ENCODE peak calls at places on chromosomes 13 and 19, in six cellular contexts. One of them, this sample, is unnamed.

GRCh38 chr19:41218615-41219507 is at the start of gene AXL:
- DNase-seq in Right ventricle myocardium superior: peak; percentile 89
- DNase-seq in NCI-H1092: no peak
- DNase-seq in HL-60: no peak
- DNase-seq in astrocyte of the spinal cord: peak; percentile 76
- DNase-seq in thoracic aorta: peak; percentile 75
- DNase-seq in this sample: no peak

GRCh38 chr13:60164490-60164889 is 762 bp upstream of the DIAPH3 start:
- DNase-seq in Right ventricle myocardium superior: no peak
- DNase-seq in NCI-H1092: no peak
- DNase-seq in HL-60: no peak
- DNase-seq in astrocyte of the spinal cord: no peak
- DNase-seq in thoracic aorta: no peak
- DNase-seq in this sample: no peak

GRCh38 chr13:40389081-40389641 is 277.3 kb downstream of the FOXO1 start:
- DNase-seq in Right ventricle myocardium superior: no peak
- DNase-seq in NCI-H1092: no peak
- DNase-seq in HL-60: no peak
- DNase-seq in astrocyte of the spinal cord: peak; percentile 3
- DNase-seq in thoracic aorta: no peak
- DNase-seq in this sample: no peak

GRCh38 chr19:54017266-54017665 is 25.8 kb downstream of the CACNG6 start:
- DNase-seq in Right ventricle myocardium superior: no peak
- DNase-seq in NCI-H1092: no peak
- DNase-seq in HL-60: no peak
- DNase-seq in astrocyte of the spinal cord: no peak
- DNase-seq in thoracic aorta: no peak
- DNase-seq in this sample: no peak

GRCh38 chr19:16702123-16702522 is 17.5 kb upstream of the NWD1 start:
- DNase-seq in Right ventricle myocardium superior: peak; percentile 54
- DNase-seq in NCI-H1092: no peak
- DNase-seq in HL-60: no peak
- DNase-seq in astrocyte of the spinal cord: no peak
- DNase-seq in thoracic aorta: no peak
- DNase-seq in this sample: no peak

GRCh38 chr13:99275093-99275469 is 16.9 kb upstream of the GPR18 start:
- DNase-seq in Right ventricle myocardium superior: no peak
- DNase-seq in NCI-H1092: no peak
- DNase-seq in HL-60: no peak
- DNase-seq in astrocyte of the spinal cord: peak; percentile 87
- DNase-seq in thoracic aorta: no peak
- DNase-seq in this sample: no peak

GRCh38 chr13:107450931-107451330 is 764.4 kb downstream of the LIG4 start:
- DNase-seq in Right ventricle myocardium superior: no peak
- DNase-seq in NCI-H1092: no peak
- DNase-seq in HL-60: no peak
- DNase-seq in astrocyte of the spinal cord: peak; percentile 99
- DNase-seq in thoracic aorta: peak; percentile 16
- DNase-seq in this sample: no peak

GRCh38 chr19:48928164-48929005 is 5.1 kb upstream of the DHDH start:
- DNase-seq in Right ventricle myocardium superior: no peak
- DNase-seq in NCI-H1092: no peak
- DNase-seq in HL-60: no peak
- DNase-seq in astrocyte of the spinal cord: no peak
- DNase-seq in thoracic aorta: no peak
- DNase-seq in this sample: no peak

GRCh38 chr13:78020861-78021260 is 102.2 kb upstream of the EDNRB start:
- DNase-seq in Right ventricle myocardium superior: no peak
- DNase-seq in NCI-H1092: no peak
- DNase-seq in HL-60: no peak
- DNase-seq in astrocyte of the spinal cord: no peak
- DNase-seq in thoracic aorta: no peak
- DNase-seq in this sample: no peak

GRCh38 chr19:45117167-45117594 is 24.2 kb downstream of the PPP1R37 start:
- DNase-seq in Right ventricle myocardium superior: no peak
- DNase-seq in NCI-H1092: no peak
- DNase-seq in HL-60: no peak
- DNase-seq in astrocyte of the spinal cord: no peak
- DNase-seq in thoracic aorta: no peak
- DNase-seq in this sample: no peak

GRCh38 chr13:24693862-24694471 is 13.8 kb downstream of the ATP12A start:
- DNase-seq in Right ventricle myocardium superior: no peak
- DNase-seq in NCI-H1092: peak; percentile 38
- DNase-seq in HL-60: peak; percentile 59
- DNase-seq in astrocyte of the spinal cord: peak; percentile 30
- DNase-seq in thoracic aorta: no peak
- DNase-seq in this sample: peak; percentile 29

GRCh38 chr19:40747536-40747935 is 2.7 kb downstream of the ACTMAP start:
- DNase-seq in Right ventricle myocardium superior: peak; percentile 24
- DNase-seq in NCI-H1092: no peak
- DNase-seq in HL-60: no peak
- DNase-seq in astrocyte of the spinal cord: no peak
- DNase-seq in thoracic aorta: no peak
- DNase-seq in this sample: no peak

GRCh38 chr19:52007436-52007804 is 591 bp downstream of the ZNF615 start:
- DNase-seq in Right ventricle myocardium superior: no peak
- DNase-seq in NCI-H1092: no peak
- DNase-seq in HL-60: no peak
- DNase-seq in astrocyte of the spinal cord: no peak
- DNase-seq in thoracic aorta: no peak
- DNase-seq in this sample: no peak

GRCh38 chr13:20053891-20054290 is 95.4 kb downstream of the ZMYM2 start:
- DNase-seq in Right ventricle myocardium superior: no peak
- DNase-seq in NCI-H1092: no peak
- DNase-seq in HL-60: no peak
- DNase-seq in astrocyte of the spinal cord: no peak
- DNase-seq in thoracic aorta: no peak
- DNase-seq in this sample: no peak

GRCh38 chr19:37905936-37906867 is at the start of gene WDR87:
- DNase-seq in Right ventricle myocardium superior: no peak
- DNase-seq in NCI-H1092: peak; percentile 61
- DNase-seq in HL-60: no peak
- DNase-seq in astrocyte of the spinal cord: peak; percentile 21
- DNase-seq in thoracic aorta: no peak
- DNase-seq in this sample: peak; percentile 62

GRCh38 chr19:3227054-3227626 is 2.7 kb downstream of the CELF5 start:
- DNase-seq in Right ventricle myocardium superior: no peak
- DNase-seq in NCI-H1092: no peak
- DNase-seq in HL-60: no peak
- DNase-seq in astrocyte of the spinal cord: no peak
- DNase-seq in thoracic aorta: no peak
- DNase-seq in this sample: no peak

GRCh38 chr13:21061077-21061945 is at the start of gene LATS2:
- DNase-seq in Right ventricle myocardium superior: peak; percentile 99
- DNase-seq in NCI-H1092: no peak
- DNase-seq in HL-60: peak; percentile 70
- DNase-seq in astrocyte of the spinal cord: peak; percentile 95
- DNase-seq in thoracic aorta: peak; percentile 86
- DNase-seq in this sample: no peak

GRCh38 chr13:40605573-40605972 is 60.9 kb downstream of the FOXO1 start:
- DNase-seq in Right ventricle myocardium superior: no peak
- DNase-seq in NCI-H1092: no peak
- DNase-seq in HL-60: no peak
- DNase-seq in astrocyte of the spinal cord: no peak
- DNase-seq in thoracic aorta: no peak
- DNase-seq in this sample: no peak

GRCh38 chr19:3154957-3155736 is 19.3 kb downstream of the GNA15 start:
- DNase-seq in Right ventricle myocardium superior: peak; percentile 74
- DNase-seq in NCI-H1092: no peak
- DNase-seq in HL-60: peak; percentile 85
- DNase-seq in astrocyte of the spinal cord: peak; percentile 96
- DNase-seq in thoracic aorta: peak; percentile 85
- DNase-seq in this sample: peak; percentile 30

GRCh38 chr19:4693471-4694121 is 23.5 kb upstream of the MYDGF start:
- DNase-seq in Right ventricle myocardium superior: no peak
- DNase-seq in NCI-H1092: no peak
- DNase-seq in HL-60: no peak
- DNase-seq in astrocyte of the spinal cord: no peak
- DNase-seq in thoracic aorta: no peak
- DNase-seq in this sample: no peak

GRCh38 chr19:34041922-34042521 is 130.3 kb upstream of the LSM14A start:
- DNase-seq in Right ventricle myocardium superior: peak; percentile 77
- DNase-seq in NCI-H1092: no peak
- DNase-seq in HL-60: peak; percentile 27
- DNase-seq in astrocyte of the spinal cord: peak; percentile 5
- DNase-seq in thoracic aorta: peak; percentile 9
- DNase-seq in this sample: peak; percentile 32

GRCh38 chr13:99323488-99323887 is 16.3 kb upstream of the GPR183 start:
- DNase-seq in Right ventricle myocardium superior: no peak
- DNase-seq in NCI-H1092: no peak
- DNase-seq in HL-60: no peak
- DNase-seq in astrocyte of the spinal cord: no peak
- DNase-seq in thoracic aorta: no peak
- DNase-seq in this sample: no peak

GRCh38 chr19:48568345-48568886 is 16.4 kb downstream of the SULT2B1 start:
- DNase-seq in Right ventricle myocardium superior: peak; percentile 93
- DNase-seq in NCI-H1092: no peak
- DNase-seq in HL-60: no peak
- DNase-seq in astrocyte of the spinal cord: peak; percentile 89
- DNase-seq in thoracic aorta: peak; percentile 80
- DNase-seq in this sample: peak; percentile 30

GRCh38 chr19:17703823-17704463 is 15.3 kb upstream of the MAP1S start:
- DNase-seq in Right ventricle myocardium superior: peak; percentile 79
- DNase-seq in NCI-H1092: peak; percentile 44
- DNase-seq in HL-60: no peak
- DNase-seq in astrocyte of the spinal cord: no peak
- DNase-seq in thoracic aorta: no peak
- DNase-seq in this sample: no peak

GRCh38 chr19:41457241-41457640 is 14.3 kb downstream of the ERICH4 start:
- DNase-seq in Right ventricle myocardium superior: no peak
- DNase-seq in NCI-H1092: no peak
- DNase-seq in HL-60: no peak
- DNase-seq in astrocyte of the spinal cord: no peak
- DNase-seq in thoracic aorta: no peak
- DNase-seq in this sample: no peak

GRCh38 chr13:44739120-44739519 is 163.0 kb upstream of the TSC22D1 start:
- DNase-seq in Right ventricle myocardium superior: no peak
- DNase-seq in NCI-H1092: no peak
- DNase-seq in HL-60: no peak
- DNase-seq in astrocyte of the spinal cord: no peak
- DNase-seq in thoracic aorta: no peak
- DNase-seq in this sample: no peak

GRCh38 chr13:20492641-20493040 is 33.0 kb downstream of the CRYL1 start:
- DNase-seq in Right ventricle myocardium superior: no peak
- DNase-seq in NCI-H1092: no peak
- DNase-seq in HL-60: no peak
- DNase-seq in astrocyte of the spinal cord: no peak
- DNase-seq in thoracic aorta: no peak
- DNase-seq in this sample: peak; percentile 13

GRCh38 chr19:4267101-4267900 is 11.8 kb upstream of the SHD start:
- DNase-seq in Right ventricle myocardium superior: peak; percentile 72
- DNase-seq in NCI-H1092: peak; percentile 29
- DNase-seq in HL-60: peak; percentile 61
- DNase-seq in astrocyte of the spinal cord: peak; percentile 29
- DNase-seq in thoracic aorta: no peak
- DNase-seq in this sample: peak; percentile 60

GRCh38 chr19:6736169-6736916 is 1.0 kb downstream of the GPR108 start:
- DNase-seq in Right ventricle myocardium superior: peak; percentile 85
- DNase-seq in NCI-H1092: peak; percentile 17
- DNase-seq in HL-60: peak; percentile 75
- DNase-seq in astrocyte of the spinal cord: peak; percentile 88
- DNase-seq in thoracic aorta: no peak
- DNase-seq in this sample: no peak

GRCh38 chr13:97434417-97435296 is 688 bp downstream of the RAP2A start:
- DNase-seq in Right ventricle myocardium superior: peak; percentile 62
- DNase-seq in NCI-H1092: no peak
- DNase-seq in HL-60: no peak
- DNase-seq in astrocyte of the spinal cord: peak; percentile 37
- DNase-seq in thoracic aorta: no peak
- DNase-seq in this sample: peak; percentile 46

GRCh38 chr13:33927315-33927714 is 109.4 kb downstream of the RFC3 start:
- DNase-seq in Right ventricle myocardium superior: no peak
- DNase-seq in NCI-H1092: no peak
- DNase-seq in HL-60: no peak
- DNase-seq in astrocyte of the spinal cord: peak; percentile 70
- DNase-seq in thoracic aorta: no peak
- DNase-seq in this sample: no peak

GRCh38 chr19:40144151-40144550 is 47.1 kb upstream of the MAP3K10 start:
- DNase-seq in Right ventricle myocardium superior: no peak
- DNase-seq in NCI-H1092: no peak
- DNase-seq in HL-60: no peak
- DNase-seq in astrocyte of the spinal cord: no peak
- DNase-seq in thoracic aorta: no peak
- DNase-seq in this sample: no peak

GRCh38 chr13:30045916-30046704 is 195.7 kb upstream of the UBL3 start:
- DNase-seq in Right ventricle myocardium superior: no peak
- DNase-seq in NCI-H1092: no peak
- DNase-seq in HL-60: no peak
- DNase-seq in astrocyte of the spinal cord: peak; percentile 65
- DNase-seq in thoracic aorta: no peak
- DNase-seq in this sample: no peak

GRCh38 chr19:16025108-16026101 is 50.9 kb upstream of the TPM4 start:
- DNase-seq in Right ventricle myocardium superior: no peak
- DNase-seq in NCI-H1092: no peak
- DNase-seq in HL-60: no peak
- DNase-seq in astrocyte of the spinal cord: peak; percentile 39
- DNase-seq in thoracic aorta: no peak
- DNase-seq in this sample: no peak

GRCh38 chr13:97369269-97369893 is 64.6 kb upstream of the RAP2A start:
- DNase-seq in Right ventricle myocardium superior: no peak
- DNase-seq in NCI-H1092: no peak
- DNase-seq in HL-60: no peak
- DNase-seq in astrocyte of the spinal cord: no peak
- DNase-seq in thoracic aorta: no peak
- DNase-seq in this sample: no peak

GRCh38 chr19:53867225-53868090 is at the start of gene MYADM:
- DNase-seq in Right ventricle myocardium superior: peak; percentile 100
- DNase-seq in NCI-H1092: peak; percentile 52
- DNase-seq in HL-60: peak; percentile 96
- DNase-seq in astrocyte of the spinal cord: peak; percentile 100
- DNase-seq in thoracic aorta: peak; percentile 99
- DNase-seq in this sample: no peak

GRCh38 chr19:18167975-18168645 is 5.5 kb upstream of the IFI30 start:
- DNase-seq in Right ventricle myocardium superior: peak; percentile 62
- DNase-seq in NCI-H1092: peak; percentile 7
- DNase-seq in HL-60: no peak
- DNase-seq in astrocyte of the spinal cord: no peak
- DNase-seq in thoracic aorta: no peak
- DNase-seq in this sample: peak; percentile 35

GRCh38 chr19:49613374-49613773 is 22.4 kb downstream of the PRR12 start:
- DNase-seq in Right ventricle myocardium superior: no peak
- DNase-seq in NCI-H1092: no peak
- DNase-seq in HL-60: no peak
- DNase-seq in astrocyte of the spinal cord: no peak
- DNase-seq in thoracic aorta: no peak
- DNase-seq in this sample: no peak

GRCh38 chr19:12720851-12721655 is 2.7 kb downstream of the TNPO2 start:
- DNase-seq in Right ventricle myocardium superior: peak; percentile 53
- DNase-seq in NCI-H1092: no peak
- DNase-seq in HL-60: no peak
- DNase-seq in astrocyte of the spinal cord: peak; percentile 17
- DNase-seq in thoracic aorta: no peak
- DNase-seq in this sample: no peak

This sample was measured in NCI-H1694 treated with DMSO at 0.1 percent for 48 hours.